ENCODE peak calls at places on chromosome 4, in five cellular contexts. One of them, this sample, is unnamed.

GRCh38 chr4:100177855-100178254 is 12.4 kb downstream of the DDIT4L start:
- DNase-seq in esophagus squamous epithelium: no peak
- DNase-seq in left lung: no peak
- DNase-seq in NB4: no peak
- DNase-seq in neural progenitor cell: no peak
- DNase-seq in this sample: no peak

GRCh38 chr4:41144812-41145211 is 69.5 kb downstream of the APBB2 start:
- DNase-seq in neural progenitor cell: no peak
- DNase-seq in left lung: no peak
- DNase-seq in NB4: no peak
- DNase-seq in esophagus squamous epithelium: no peak
- DNase-seq in this sample: peak; percentile 34

GRCh38 chr4:122679946-122680345 is 52.6 kb upstream of the BBS12 start:
- DNase-seq in neural progenitor cell: no peak
- DNase-seq in left lung: no peak
- DNase-seq in esophagus squamous epithelium: no peak
- DNase-seq in NB4: no peak
- DNase-seq in this sample: no peak

GRCh38 chr4:1331591-1332353 is 15.2 kb upstream of the UVSSA start:
- DNase-seq in NB4: no peak
- DNase-seq in esophagus squamous epithelium: no peak
- DNase-seq in left lung: peak; percentile 64
- DNase-seq in neural progenitor cell: no peak
- DNase-seq in this sample: no peak

GRCh38 chr4:170978990-170979389 is 834.2 kb upstream of the GALNTL6 start:
- DNase-seq in NB4: no peak
- DNase-seq in neural progenitor cell: no peak
- DNase-seq in left lung: no peak
- DNase-seq in esophagus squamous epithelium: no peak
- DNase-seq in this sample: no peak

GRCh38 chr4:41532880-41533279 is 5.1 kb upstream of the LIMCH1 start:
- DNase-seq in NB4: no peak
- DNase-seq in esophagus squamous epithelium: no peak
- DNase-seq in left lung: no peak
- DNase-seq in neural progenitor cell: no peak
- DNase-seq in this sample: peak; percentile 30

GRCh38 chr4:158669310-158669709 is 2.4 kb downstream of the C4orf46 start:
- DNase-seq in NB4: no peak
- DNase-seq in neural progenitor cell: no peak
- DNase-seq in left lung: no peak
- DNase-seq in esophagus squamous epithelium: no peak
- DNase-seq in this sample: no peak

GRCh38 chr4:65658117-65658516 is 12.2 kb downstream of the EPHA5 start:
- DNase-seq in esophagus squamous epithelium: no peak
- DNase-seq in neural progenitor cell: peak; percentile 32
- DNase-seq in NB4: no peak
- DNase-seq in left lung: no peak
- DNase-seq in this sample: no peak

GRCh38 chr4:77819409-77819835 is 254 bp upstream of the CNOT6L start:
- DNase-seq in esophagus squamous epithelium: no peak
- DNase-seq in NB4: no peak
- DNase-seq in left lung: peak; percentile 97
- DNase-seq in neural progenitor cell: no peak
- DNase-seq in this sample: no peak

GRCh38 chr4:88240297-88240714 is 44.1 kb downstream of the PPM1K start:
- DNase-seq in NB4: no peak
- DNase-seq in neural progenitor cell: no peak
- DNase-seq in esophagus squamous epithelium: peak; percentile 2
- DNase-seq in left lung: no peak
- DNase-seq in this sample: peak; percentile 17

GRCh38 chr4:18980516-18981233 is 959.1 kb upstream of the LCORL start:
- DNase-seq in left lung: no peak
- DNase-seq in esophagus squamous epithelium: no peak
- DNase-seq in neural progenitor cell: no peak
- DNase-seq in NB4: peak; percentile 37
- DNase-seq in this sample: no peak

GRCh38 chr4:18981234-18981615 is 959.7 kb upstream of the LCORL start:
- DNase-seq in esophagus squamous epithelium: no peak
- DNase-seq in NB4: no peak
- DNase-seq in left lung: no peak
- DNase-seq in neural progenitor cell: no peak
- DNase-seq in this sample: no peak

GRCh38 chr4:18976884-18977283 is 955.3 kb upstream of the LCORL start:
- DNase-seq in NB4: no peak
- DNase-seq in neural progenitor cell: no peak
- DNase-seq in left lung: no peak
- DNase-seq in esophagus squamous epithelium: no peak
- DNase-seq in this sample: no peak

GRCh38 chr4:18975916-18976610 is 954.5 kb upstream of the LCORL start:
- DNase-seq in esophagus squamous epithelium: no peak
- DNase-seq in NB4: no peak
- DNase-seq in left lung: peak; percentile 22
- DNase-seq in neural progenitor cell: no peak
- DNase-seq in this sample: no peak
- TF ChIP-seq CTCF in esophagus squamous epithelium: no peak
- TF ChIP-seq CTCF in NB4: no peak
- TF ChIP-seq CTCF in left lung: no peak
- TF ChIP-seq CTCF in neural progenitor cell: no peak
- TF ChIP-seq CTCF in this sample: no peak

DNA sequence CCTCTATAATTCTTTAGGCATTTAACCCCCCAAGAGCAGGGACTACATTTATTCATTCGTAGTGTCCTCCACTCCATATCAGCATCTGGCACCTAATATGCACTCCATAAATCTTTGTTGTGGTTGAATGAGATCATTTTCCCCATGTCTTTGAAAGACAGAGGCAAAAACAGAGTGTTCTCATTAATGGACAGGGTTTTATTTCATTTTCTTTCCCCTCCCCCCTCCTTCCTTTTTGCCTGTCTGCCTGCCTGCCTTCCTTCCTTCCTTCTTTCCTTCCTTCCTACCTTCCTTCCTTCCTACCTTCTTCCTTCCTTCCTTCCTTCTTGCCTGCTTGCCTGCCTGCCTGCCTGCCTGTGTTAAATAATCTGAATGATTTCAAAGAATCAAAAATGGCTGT is 83.2 kb downstream of the SHROOM3 start:
- DNase-seq in neural progenitor cell: no peak
- DNase-seq in left lung: no peak
- DNase-seq in esophagus squamous epithelium: no peak
- DNase-seq in NB4: no peak
- DNase-seq in this sample: peak; percentile 55
- H3K4me3 ChIP-seq in neural progenitor cell: no peak overlapping the region
- H3K4me3 ChIP-seq in left lung: no peak overlapping the region
- H3K4me3 ChIP-seq in esophagus squamous epithelium: no peak overlapping the region
- H3K4me3 ChIP-seq in NB4: no peak overlapping the region
- H3K4me3 ChIP-seq in this sample: no peak overlapping the region

DNA sequence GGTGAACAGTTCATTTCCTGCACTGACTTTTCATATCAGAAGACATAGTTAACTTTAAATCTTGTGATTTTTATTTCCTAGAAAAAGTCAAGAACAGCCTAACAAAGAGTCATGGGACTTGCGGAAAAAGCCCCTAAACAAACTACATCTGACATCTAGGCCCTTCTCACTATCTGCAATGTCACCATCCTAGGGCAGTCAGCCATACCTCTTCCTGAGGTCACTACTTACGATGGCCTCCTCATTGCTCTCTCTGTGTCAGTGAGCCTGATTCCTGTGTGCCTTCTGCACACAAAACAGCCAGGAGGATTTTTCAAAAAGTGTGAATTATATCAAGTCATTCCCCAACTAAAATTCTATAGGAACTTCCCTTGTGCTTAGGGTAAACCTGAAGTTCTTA is 22.4 kb upstream of the KIT start:
- DNase-seq in left lung: no peak
- DNase-seq in neural progenitor cell: no peak
- DNase-seq in NB4: no peak
- DNase-seq in esophagus squamous epithelium: no peak
- DNase-seq in this sample: no peak
- TF ChIP-seq CTCF in left lung: no peak
- TF ChIP-seq CTCF in neural progenitor cell: no peak
- TF ChIP-seq CTCF in NB4: no peak
- TF ChIP-seq CTCF in esophagus squamous epithelium: no peak
- TF ChIP-seq CTCF in this sample: no peak

GRCh38 chr4:84955168-84955567 is 11.3 kb downstream of the WDFY3 start:
- DNase-seq in neural progenitor cell: no peak
- DNase-seq in left lung: no peak
- DNase-seq in NB4: no peak
- DNase-seq in esophagus squamous epithelium: no peak
- DNase-seq in this sample: no peak
- H3K4me3 ChIP-seq in neural progenitor cell: no peak overlapping the region
- H3K4me3 ChIP-seq in left lung: no peak overlapping the region
- H3K4me3 ChIP-seq in NB4: no peak overlapping the region
- H3K4me3 ChIP-seq in esophagus squamous epithelium: no peak overlapping the region
- H3K4me3 ChIP-seq in this sample: no peak overlapping the region

GRCh38 chr4:55395218-55395528 is 584 bp upstream of the TMEM165 start:
- DNase-seq in left lung: no peak
- DNase-seq in neural progenitor cell: no peak
- DNase-seq in NB4: no peak
- DNase-seq in esophagus squamous epithelium: no peak
- DNase-seq in this sample: no peak
- TF ChIP-seq CTCF in left lung: no peak
- TF ChIP-seq CTCF in neural progenitor cell: no peak
- TF ChIP-seq CTCF in NB4: no peak
- TF ChIP-seq CTCF in esophagus squamous epithelium: peak; percentile 37
- TF ChIP-seq CTCF in this sample: no peak

GRCh38 chr4:133146192-133146573 is 2.9 kb upstream of the PCDH10 start:
- DNase-seq in NB4: no peak
- DNase-seq in left lung: no peak
- DNase-seq in neural progenitor cell: no peak
- DNase-seq in esophagus squamous epithelium: no peak
- DNase-seq in this sample: no peak
- H3K4me3 ChIP-seq in NB4: no peak overlapping the region
- H3K4me3 ChIP-seq in left lung: no peak overlapping the region
- H3K4me3 ChIP-seq in neural progenitor cell: peak overlapping the region; percentile 57
- H3K4me3 ChIP-seq in esophagus squamous epithelium: no peak overlapping the region
- H3K4me3 ChIP-seq in this sample: no peak overlapping the region